ENCODE peak calls at places on chromosomes 16 and 17, in ten cellular contexts. One of them, this sample, is unnamed.

GRCh38 chr16:49578435-49579024 is 204.9 kb downstream of the C16orf78 start:
- DNase-seq in cardiac muscle cell: no peak
- DNase-seq in Calu3: no peak
- DNase-seq in lower lobe of right lung: no peak
- DNase-seq in dorsolateral prefrontal cortex: no peak
- DNase-seq in cardiac fibroblast: no peak
- DNase-seq in Peyer's patch: no peak
- DNase-seq in HFFc6: no peak
- DNase-seq in AG04449: no peak
- DNase-seq in endothelial cell: no peak
- DNase-seq in this sample: no peak

GRCh38 chr17:27630607-27631408 is at the start of gene LGALS9:
- DNase-seq in endothelial cell: no peak
- DNase-seq in AG04449: no peak
- DNase-seq in cardiac fibroblast: peak
- DNase-seq in HFFc6: peak
- DNase-seq in Peyer's patch: peak
- DNase-seq in dorsolateral prefrontal cortex: no peak
- DNase-seq in cardiac muscle cell: no peak
- DNase-seq in Calu3: peak
- DNase-seq in lower lobe of right lung: no peak
- DNase-seq in this sample: peak

GRCh38 chr17:82200743-82201497 is 11.7 kb downstream of the CCDC57 start:
- DNase-seq in HFFc6: no peak
- DNase-seq in lower lobe of right lung: no peak
- DNase-seq in dorsolateral prefrontal cortex: no peak
- DNase-seq in endothelial cell: no peak
- DNase-seq in Peyer's patch: no peak
- DNase-seq in AG04449: no peak
- DNase-seq in cardiac fibroblast: no peak
- DNase-seq in Calu3: no peak
- DNase-seq in cardiac muscle cell: no peak
- DNase-seq in this sample: no peak

GRCh38 chr17:59763861-59764260 is 56.4 kb downstream of the VMP1 start:
- DNase-seq in endothelial cell: no peak
- DNase-seq in cardiac muscle cell: no peak
- DNase-seq in Peyer's patch: no peak
- DNase-seq in HFFc6: peak
- DNase-seq in Calu3: no peak
- DNase-seq in AG04449: no peak
- DNase-seq in cardiac fibroblast: peak
- DNase-seq in lower lobe of right lung: no peak
- DNase-seq in dorsolateral prefrontal cortex: no peak
- DNase-seq in this sample: peak

GRCh38 chr17:31857920-31858646 is 961 bp downstream of the COPRS start:
- DNase-seq in AG04449: no peak
- DNase-seq in Peyer's patch: no peak
- DNase-seq in lower lobe of right lung: no peak
- DNase-seq in endothelial cell: no peak
- DNase-seq in cardiac fibroblast: no peak
- DNase-seq in Calu3: no peak
- DNase-seq in cardiac muscle cell: peak
- DNase-seq in HFFc6: no peak
- DNase-seq in dorsolateral prefrontal cortex: no peak
- DNase-seq in this sample: no peak

GRCh38 chr16:70638814-70639792 is 7.3 kb upstream of the IL34 start:
- DNase-seq in dorsolateral prefrontal cortex: no peak
- DNase-seq in cardiac fibroblast: peak
- DNase-seq in HFFc6: peak
- DNase-seq in Calu3: no peak
- DNase-seq in AG04449: no peak
- DNase-seq in lower lobe of right lung: no peak
- DNase-seq in cardiac muscle cell: no peak
- DNase-seq in endothelial cell: no peak
- DNase-seq in Peyer's patch: no peak
- DNase-seq in this sample: no peak

GRCh38 chr16:15521390-15521757 is 87.0 kb downstream of the BMERB1 start:
- DNase-seq in AG04449: no peak
- DNase-seq in lower lobe of right lung: no peak
- DNase-seq in endothelial cell: no peak
- DNase-seq in dorsolateral prefrontal cortex: no peak
- DNase-seq in HFFc6: no peak
- DNase-seq in cardiac muscle cell: no peak
- DNase-seq in Peyer's patch: no peak
- DNase-seq in Calu3: no peak
- DNase-seq in cardiac fibroblast: no peak
- DNase-seq in this sample: no peak

GRCh38 chr17:83177611-83178532 is 98.5 kb downstream of the METRNL start:
- DNase-seq in cardiac fibroblast: no peak
- DNase-seq in HFFc6: no peak
- DNase-seq in dorsolateral prefrontal cortex: no peak
- DNase-seq in lower lobe of right lung: peak
- DNase-seq in endothelial cell: no peak
- DNase-seq in AG04449: no peak
- DNase-seq in Calu3: no peak
- DNase-seq in cardiac muscle cell: no peak
- DNase-seq in Peyer's patch: peak
- DNase-seq in this sample: no peak

GRCh38 chr16:15952265-15952711 is 2.9 kb downstream of the ABCC1 start:
- DNase-seq in cardiac muscle cell: peak
- DNase-seq in lower lobe of right lung: no peak
- DNase-seq in AG04449: no peak
- DNase-seq in Calu3: no peak
- DNase-seq in Peyer's patch: no peak
- DNase-seq in HFFc6: no peak
- DNase-seq in dorsolateral prefrontal cortex: no peak
- DNase-seq in endothelial cell: no peak
- DNase-seq in cardiac fibroblast: no peak
- DNase-seq in this sample: no peak

GRCh38 chr16:8458481-8458880 is 131.8 kb downstream of the TMEM114 start:
- DNase-seq in cardiac fibroblast: no peak
- DNase-seq in cardiac muscle cell: no peak
- DNase-seq in HFFc6: no peak
- DNase-seq in Calu3: no peak
- DNase-seq in lower lobe of right lung: no peak
- DNase-seq in AG04449: no peak
- DNase-seq in endothelial cell: no peak
- DNase-seq in Peyer's patch: no peak
- DNase-seq in dorsolateral prefrontal cortex: no peak
- DNase-seq in this sample: no peak

GRCh38 chr17:28100936-28101335 is 58.5 kb downstream of the NLK start:
- DNase-seq in AG04449: no peak
- DNase-seq in lower lobe of right lung: no peak
- DNase-seq in endothelial cell: no peak
- DNase-seq in HFFc6: no peak
- DNase-seq in Peyer's patch: no peak
- DNase-seq in cardiac muscle cell: no peak
- DNase-seq in dorsolateral prefrontal cortex: no peak
- DNase-seq in cardiac fibroblast: no peak
- DNase-seq in Calu3: no peak
- DNase-seq in this sample: no peak

GRCh38 chr17:15954222-15954621 is 9.3 kb downstream of the ADORA2B start:
- DNase-seq in cardiac fibroblast: peak
- DNase-seq in lower lobe of right lung: no peak
- DNase-seq in cardiac muscle cell: no peak
- DNase-seq in HFFc6: peak
- DNase-seq in Peyer's patch: no peak
- DNase-seq in AG04449: peak
- DNase-seq in dorsolateral prefrontal cortex: no peak
- DNase-seq in Calu3: peak
- DNase-seq in endothelial cell: no peak
- DNase-seq in this sample: peak

GRCh38 chr16:48117217-48118105 is 38.3 kb downstream of the ABCC12 start:
- DNase-seq in Peyer's patch: no peak
- DNase-seq in cardiac muscle cell: peak
- DNase-seq in cardiac fibroblast: peak
- DNase-seq in dorsolateral prefrontal cortex: no peak
- DNase-seq in endothelial cell: peak
- DNase-seq in lower lobe of right lung: peak
- DNase-seq in AG04449: no peak
- DNase-seq in HFFc6: no peak
- DNase-seq in Calu3: peak
- DNase-seq in this sample: peak

GRCh38 chr17:4948997-4949320 is 629 bp upstream of the PFN1 start:
- DNase-seq in AG04449: peak
- DNase-seq in lower lobe of right lung: peak
- DNase-seq in cardiac fibroblast: peak
- DNase-seq in cardiac muscle cell: peak
- DNase-seq in dorsolateral prefrontal cortex: peak
- DNase-seq in endothelial cell: peak
- DNase-seq in HFFc6: peak
- DNase-seq in Peyer's patch: peak
- DNase-seq in Calu3: peak
- DNase-seq in this sample: peak

GRCh38 chr17:43175213-43176118 is 4.5 kb downstream of the NBR1 start:
- DNase-seq in Peyer's patch: no peak
- DNase-seq in endothelial cell: no peak
- DNase-seq in HFFc6: peak
- DNase-seq in cardiac fibroblast: peak
- DNase-seq in Calu3: no peak
- DNase-seq in AG04449: peak
- DNase-seq in dorsolateral prefrontal cortex: no peak
- DNase-seq in cardiac muscle cell: no peak
- DNase-seq in lower lobe of right lung: no peak
- DNase-seq in this sample: no peak

DNA sequence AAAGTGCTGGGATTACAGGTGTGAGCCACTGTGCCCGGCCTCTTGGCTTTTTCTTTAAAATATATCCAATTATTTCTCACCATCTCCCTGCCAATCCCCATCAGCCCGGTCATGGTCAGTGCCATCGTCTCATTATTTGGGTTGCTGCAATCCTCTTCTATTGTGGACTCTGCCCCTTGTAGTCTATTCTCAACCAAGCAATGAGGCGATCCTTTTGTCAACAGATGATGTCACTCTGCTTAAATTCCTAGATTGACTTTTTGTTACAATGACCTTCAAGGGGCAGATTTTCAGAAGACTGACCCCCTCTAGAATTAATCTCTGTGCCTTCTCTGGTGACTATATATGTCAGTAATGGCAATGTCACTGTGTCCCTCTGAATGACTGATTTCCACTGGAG is 384.7 kb downstream of the UTP18 start:
- DNase-seq in endothelial cell: no peak
- DNase-seq in HFFc6: no peak
- DNase-seq in cardiac fibroblast: no peak
- DNase-seq in Calu3: no peak
- DNase-seq in Peyer's patch: no peak
- DNase-seq in lower lobe of right lung: no peak
- DNase-seq in AG04449: no peak
- DNase-seq in cardiac muscle cell: no peak
- DNase-seq in dorsolateral prefrontal cortex: no peak
- DNase-seq in this sample: no peak
- TF ChIP-seq CTCF in endothelial cell: no peak
- TF ChIP-seq CTCF in HFFc6: no peak
- TF ChIP-seq CTCF in cardiac fibroblast: no peak
- TF ChIP-seq CTCF in Calu3: no peak
- TF ChIP-seq CTCF in Peyer's patch: no peak
- TF ChIP-seq CTCF in lower lobe of right lung: no peak
- TF ChIP-seq CTCF in AG04449: no peak
- TF ChIP-seq CTCF in cardiac muscle cell: no peak
- TF ChIP-seq CTCF in dorsolateral prefrontal cortex: no peak
- TF ChIP-seq CTCF in this sample: no peak

GRCh38 chr16:89013692-89014455 is 36.9 kb upstream of the CBFA2T3 start:
- DNase-seq in lower lobe of right lung: peak
- DNase-seq in dorsolateral prefrontal cortex: peak
- DNase-seq in cardiac fibroblast: no peak
- DNase-seq in cardiac muscle cell: no peak
- DNase-seq in Peyer's patch: no peak
- DNase-seq in HFFc6: no peak
- DNase-seq in endothelial cell: no peak
- DNase-seq in AG04449: no peak
- DNase-seq in Calu3: no peak
- DNase-seq in this sample: no peak

GRCh38 chr16:89014611-89015230 is 37.7 kb upstream of the CBFA2T3 start:
- DNase-seq in dorsolateral prefrontal cortex: peak
- DNase-seq in Calu3: no peak
- DNase-seq in endothelial cell: no peak
- DNase-seq in HFFc6: no peak
- DNase-seq in cardiac muscle cell: no peak
- DNase-seq in cardiac fibroblast: no peak
- DNase-seq in lower lobe of right lung: peak
- DNase-seq in Peyer's patch: no peak
- DNase-seq in AG04449: no peak
- DNase-seq in this sample: no peak

GRCh38 chr16:89012622-89012995 is 35.6 kb upstream of the CBFA2T3 start:
- DNase-seq in Peyer's patch: no peak
- DNase-seq in Calu3: no peak
- DNase-seq in cardiac fibroblast: no peak
- DNase-seq in cardiac muscle cell: no peak
- DNase-seq in AG04449: no peak
- DNase-seq in lower lobe of right lung: no peak
- DNase-seq in dorsolateral prefrontal cortex: no peak
- DNase-seq in endothelial cell: no peak
- DNase-seq in HFFc6: no peak
- DNase-seq in this sample: no peak

GRCh38 chr16:89011909-89012621 is 35.1 kb upstream of the CBFA2T3 start:
- DNase-seq in Peyer's patch: no peak
- DNase-seq in HFFc6: no peak
- DNase-seq in cardiac muscle cell: no peak
- DNase-seq in endothelial cell: no peak
- DNase-seq in lower lobe of right lung: no peak
- DNase-seq in Calu3: no peak
- DNase-seq in dorsolateral prefrontal cortex: no peak
- DNase-seq in cardiac fibroblast: no peak
- DNase-seq in AG04449: no peak
- DNase-seq in this sample: no peak

GRCh38 chr16:89013111-89013510 is 36.1 kb upstream of the CBFA2T3 start:
- DNase-seq in Calu3: no peak
- DNase-seq in HFFc6: no peak
- DNase-seq in Peyer's patch: no peak
- DNase-seq in cardiac fibroblast: no peak
- DNase-seq in lower lobe of right lung: no peak
- DNase-seq in AG04449: no peak
- DNase-seq in dorsolateral prefrontal cortex: no peak
- DNase-seq in cardiac muscle cell: no peak
- DNase-seq in endothelial cell: no peak
- DNase-seq in this sample: no peak
- TF ChIP-seq CTCF in Calu3: no peak
- TF ChIP-seq CTCF in HFFc6: no peak
- TF ChIP-seq CTCF in Peyer's patch: no peak
- TF ChIP-seq CTCF in cardiac fibroblast: no peak
- TF ChIP-seq CTCF in lower lobe of right lung: no peak
- TF ChIP-seq CTCF in AG04449: no peak
- TF ChIP-seq CTCF in dorsolateral prefrontal cortex: no peak
- TF ChIP-seq CTCF in cardiac muscle cell: no peak
- TF ChIP-seq CTCF in endothelial cell: no peak
- TF ChIP-seq CTCF in this sample: no peak

GRCh38 chr17:45867702-45868101 is 23.0 kb downstream of the SPPL2C start:
- DNase-seq in lower lobe of right lung: no peak
- DNase-seq in Peyer's patch: no peak
- DNase-seq in HFFc6: no peak
- DNase-seq in cardiac muscle cell: no peak
- DNase-seq in endothelial cell: no peak
- DNase-seq in dorsolateral prefrontal cortex: no peak
- DNase-seq in Calu3: no peak
- DNase-seq in AG04449: no peak
- DNase-seq in cardiac fibroblast: no peak
- DNase-seq in this sample: peak
- TF ChIP-seq CTCF in lower lobe of right lung: no peak
- TF ChIP-seq CTCF in Peyer's patch: no peak
- TF ChIP-seq CTCF in HFFc6: no peak
- TF ChIP-seq CTCF in cardiac muscle cell: no peak
- TF ChIP-seq CTCF in endothelial cell: no peak
- TF ChIP-seq CTCF in dorsolateral prefrontal cortex: no peak
- TF ChIP-seq CTCF in Calu3: no peak
- TF ChIP-seq CTCF in AG04449: no peak
- TF ChIP-seq CTCF in cardiac fibroblast: no peak
- TF ChIP-seq CTCF in this sample: no peak

GRCh38 chr17:47789611-47790520 is 31.7 kb downstream of the OSBPL7 start:
- DNase-seq in cardiac muscle cell: peak
- DNase-seq in Calu3: peak
- DNase-seq in cardiac fibroblast: peak
- DNase-seq in AG04449: no peak
- DNase-seq in lower lobe of right lung: peak
- DNase-seq in endothelial cell: peak
- DNase-seq in Peyer's patch: peak
- DNase-seq in dorsolateral prefrontal cortex: peak
- DNase-seq in HFFc6: peak
- DNase-seq in this sample: peak
- TF ChIP-seq CTCF in cardiac muscle cell: peak
- TF ChIP-seq CTCF in Calu3: no peak
- TF ChIP-seq CTCF in cardiac fibroblast: peak
- TF ChIP-seq CTCF in AG04449: peak
- TF ChIP-seq CTCF in lower lobe of right lung: peak
- TF ChIP-seq CTCF in endothelial cell: no peak
- TF ChIP-seq CTCF in Peyer's patch: peak
- TF ChIP-seq CTCF in dorsolateral prefrontal cortex: peak
- TF ChIP-seq CTCF in HFFc6: peak
- TF ChIP-seq CTCF in this sample: peak

This sample was measured in RWPE1.